ENCODE peak calls at places on chromosomes 3 and 15, in four cellular contexts. T is HCEC 1CT, D is amniotic epithelial cell, N is NCI-H446. Z is an unnamed sample.

GRCh38 chr15:78034495-78035191 is 42.9 kb downstream of the TBC1D2B start:
- DNase-seq in T (no peak), D (no peak), N (no peak), Z (peak; percentile 53)

GRCh38 chr15:74238984-74239645 is 3.0 kb downstream of the CCDC33 start:
- DNase-seq in T (no peak), D (no peak), N (peak; percentile 77), Z (no peak)

GRCh38 chr3:40975711-40976121 is 223.6 kb upstream of the CTNNB1 start:
- DNase-seq in T (no peak), D (no peak), N (no peak), Z (no peak)

GRCh38 chr3:111210003-111210699 is 138.5 kb downstream of the NECTIN3 start:
- DNase-seq in T (peak; percentile 10), D (peak; percentile 90), N (no peak), Z (no peak)

GRCh38 chr3:67301556-67301955 is 303.4 kb downstream of the KBTBD8 start:
- DNase-seq in T (no peak), D (no peak), N (no peak), Z (no peak)

GRCh38 chr3:139124197-139124596 is 79.5 kb upstream of the PRR23C start:
- DNase-seq in T (no peak), D (no peak), N (no peak), Z (no peak)

GRCh38 chr3:168802761-168803160 is 707.0 kb upstream of the GOLIM4 start:
- DNase-seq in T (no peak), D (no peak), N (no peak), Z (no peak)

GRCh38 chr3:133295199-133295901 is 104.5 kb upstream of the BFSP2 start:
- DNase-seq in T (no peak), D (no peak), N (peak; percentile 54), Z (no peak)

GRCh38 chr3:4734454-4734853 is 241.3 kb downstream of the ITPR1 start:
- DNase-seq in T (no peak), D (no peak), N (peak; percentile 10), Z (no peak)

GRCh38 chr3:144096016-144096415 is 124.4 kb downstream of the DIPK2A start:
- DNase-seq in T (no peak), D (no peak), N (no peak), Z (no peak)

GRCh38 chr15:78120523-78120922 is 10.7 kb downstream of the CIB2 start:
- DNase-seq in T (no peak), D (no peak), N (no peak), Z (no peak)

GRCh38 chr15:78035861-78036476 is 41.5 kb downstream of the TBC1D2B start:
- DNase-seq in T (no peak), D (no peak), N (no peak), Z (no peak)

GRCh38 chr3:12002912-12003311 is 1.3 kb upstream of the SYN2 start:
- DNase-seq in T (no peak), D (no peak), N (no peak), Z (no peak)

Z was measured in activated CD4-positive, CD25-positive, alpha-beta regulatory T cell treated with anti-CD3 and anti-CD28 coated beads, Interleukin-2, amount 50 U/mL, for 16 hours.